ENCODE peak calls at places on chromosome 19, in four cellular contexts. L, C, B and Q are unnamed samples.

GRCh38 chr19:4007021-4007835 is at the start of gene PIAS4:
- DNase-seq in L (peak), B (peak), C (peak), Q (peak)

GRCh38 chr19:13160557-13160956 is 10.3 kb downstream of the IER2 start:
- DNase-seq in B (no peak), L (no peak), C (no peak), Q (no peak)

GRCh38 chr19:29483944-29484581 is 41.7 kb upstream of the VSTM2B start:
- DNase-seq in C (no peak), B (no peak), L (no peak), Q (no peak)

GRCh38 chr19:49718511-49718910 is 27.6 kb downstream of the CPT1C start:
- DNase-seq in L (no peak), B (no peak), C (no peak), Q (no peak)

GRCh38 chr19:30362156-30362754 is 9.9 kb upstream of the ZNF536 start:
- DNase-seq in B (no peak), L (no peak), C (no peak), Q (no peak)

GRCh38 chr19:29113838-29114237 is 99.1 kb downstream of the UQCRFS1 start:
- DNase-seq in C (no peak), B (no peak), L (no peak), Q (no peak)

GRCh38 chr19:31356587-31357314 is 7.5 kb upstream of the TSHZ3 start:
- DNase-seq in C (no peak), L (peak), B (no peak), Q (peak)

GRCh38 chr19:29528350-29528945 is 2.7 kb downstream of the VSTM2B start:
- DNase-seq in C (peak), B (peak), L (peak), Q (peak)

GRCh38 chr19:49442354-49442753 is 1.0 kb upstream of the SLC17A7 start:
- DNase-seq in B (no peak), C (no peak), L (no peak), Q (no peak)

GRCh38 chr19:54462713-54463530 is 656 bp downstream of the LENG9 start:
- DNase-seq in C (no peak), B (peak), L (peak), Q (no peak)

GRCh38 chr19:42857544-42857867 is 22.0 kb downstream of the PSG1 start:
- DNase-seq in B (no peak), C (no peak), L (no peak), Q (no peak)

GRCh38 chr19:36140289-36141038 is 598 bp downstream of the CAPNS1 start:
- DNase-seq in B (peak), L (peak), C (no peak), Q (peak)

GRCh38 chr19:10820173-10820572 is 15.8 kb downstream of the TMED1 start:
- DNase-seq in L (peak), C (no peak), B (no peak), Q (peak)

GRCh38 chr19:10184636-10185035 is 10.1 kb downstream of the DNMT1 start:
- DNase-seq in L (no peak), B (no peak), C (no peak), Q (no peak)

GRCh38 chr19:30406220-30406944 is 34.2 kb downstream of the ZNF536 start:
- DNase-seq in L (peak), B (peak), C (no peak), Q (no peak)

GRCh38 chr19:38842439-38843174 is 7.2 kb downstream of the HNRNPL start:
- DNase-seq in L (no peak), C (no peak), B (no peak), Q (no peak)

GRCh38 chr19:49614096-49614857 is 23.3 kb downstream of the PRR12 start:
- DNase-seq in C (no peak), L (no peak), B (peak), Q (no peak)

GRCh38 chr19:46426506-46427162 is 2.1 kb downstream of the PNMA8C start:
- DNase-seq in C (no peak), L (peak), B (peak), Q (peak)

GRCh38 chr19:39193785-39194184 is 3.0 kb upstream of the NCCRP1 start:
- DNase-seq in C (no peak), L (no peak), B (peak), Q (no peak)

GRCh38 chr19:47280183-47280797 is 5.6 kb downstream of the INAFM1 start:
- DNase-seq in L (peak), B (peak), C (no peak), Q (peak)

GRCh38 chr19:49528211-49528771 is 488 bp downstream of the RCN3 start:
- DNase-seq in B (no peak), C (no peak), L (no peak), Q (peak)

GRCh38 chr19:54138777-54139256 is 1.3 kb downstream of the CNOT3 start:
- DNase-seq in L (no peak), B (no peak), C (no peak), Q (peak)

GRCh38 chr19:20167020-20167644 is at the start of gene ZNF486:
- DNase-seq in L (peak), C (no peak), B (peak), Q (peak)

GRCh38 chr19:3190921-3191805 is 5.4 kb downstream of the NCLN start:
- DNase-seq in B (no peak), C (no peak), L (no peak), Q (no peak)

GRCh38 chr19:39362682-39363657 is 20.7 kb downstream of the SAMD4B start:
- DNase-seq in C (no peak), L (no peak), B (no peak), Q (no peak)

GRCh38 chr19:43634877-43635560 is 4.6 kb downstream of the CADM4 start:
- DNase-seq in B (peak), L (no peak), C (no peak), Q (no peak)

GRCh38 chr19:39110263-39110967 is 15.2 kb upstream of the PAK4 start:
- DNase-seq in L (peak), C (peak), B (peak), Q (peak)

GRCh38 chr19:3576696-3577443 is 4.1 kb downstream of the HMG20B start:
- DNase-seq in B (no peak), L (peak), C (no peak), Q (peak)

GRCh38 chr19:19402656-19403372 is 2.7 kb upstream of the GATAD2A start:
- DNase-seq in B (no peak), L (no peak), C (no peak), Q (no peak)

GRCh38 chr19:41601771-41602170 is 25.1 kb downstream of the CEACAM4 start:
- DNase-seq in C (no peak), L (no peak), B (no peak), Q (no peak)

GRCh38 chr19:39413269-39413902 is 917 bp downstream of the PLEKHG2 start:
- DNase-seq in B (no peak), L (peak), C (no peak), Q (peak)

GRCh38 chr19:53193534-53194222 is 520 bp upstream of the ZNF665 start:
- DNase-seq in L (peak), B (no peak), C (no peak), Q (no peak)

GRCh38 chr19:48490980-48491792 is 20.4 kb downstream of the LMTK3 start:
- DNase-seq in B (no peak), L (peak), C (peak), Q (peak)

DNA sequence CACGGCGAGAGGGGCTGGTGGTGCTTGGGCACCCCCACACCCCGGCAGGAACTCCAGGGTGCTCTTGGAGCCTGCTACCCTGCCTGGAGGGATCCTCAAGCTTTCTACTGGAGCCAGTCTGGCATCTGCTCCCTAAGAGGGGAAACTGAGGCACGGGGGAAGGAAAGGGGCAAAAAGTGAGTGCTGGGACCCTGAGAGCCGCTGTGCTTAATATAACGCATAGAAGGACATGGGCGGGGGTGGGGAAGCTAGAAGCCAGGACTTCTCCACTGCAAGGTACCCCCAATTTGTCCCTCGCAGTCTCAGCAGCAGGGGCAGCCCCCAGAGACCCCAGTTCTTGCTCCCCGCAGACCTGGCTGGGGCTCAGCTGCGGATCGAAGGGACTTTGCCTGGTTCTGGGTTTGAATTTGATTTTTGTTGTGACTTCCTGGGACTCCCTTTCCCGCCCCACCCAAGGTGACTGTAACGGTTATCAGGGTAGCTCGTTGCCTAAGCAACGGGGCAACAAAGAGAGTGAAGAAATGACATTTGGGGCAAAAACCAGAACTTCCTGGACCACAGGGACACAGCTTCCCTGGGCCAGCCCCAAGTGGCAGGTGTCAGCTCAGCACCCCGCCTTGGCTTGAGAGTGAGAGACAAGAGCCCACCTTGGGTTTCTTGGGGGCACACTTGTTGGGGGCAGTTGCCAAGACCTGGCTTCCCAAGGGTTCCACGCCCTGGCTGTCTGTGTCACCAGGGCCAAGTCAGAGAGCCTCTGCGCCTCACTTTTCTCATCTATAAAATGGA is 638 bp downstream of the ADGRE5 start:
- DNase-seq in C (no peak), B (no peak), L (no peak), Q (peak)
- TF ChIP-seq JUND in C (no peak), B (no peak), L (no peak), Q (peak)

GRCh38 chr19:8257052-8257443 is 47.9 kb downstream of the CERS4 start:
- DNase-seq in L (no peak), B (no peak), C (no peak), Q (peak)

GRCh38 chr19:8261347-8261746 is 46.8 kb downstream of the CD320 start:
- DNase-seq in B (no peak), L (no peak), C (no peak), Q (no peak)

GRCh38 chr19:8261881-8262280 is 46.3 kb downstream of the CD320 start:
- DNase-seq in L (no peak), C (no peak), B (no peak), Q (no peak)

GRCh38 chr19:8259922-8260247 is 48.3 kb downstream of the CD320 start:
- DNase-seq in B (no peak), C (no peak), L (no peak), Q (no peak)

GRCh38 chr19:8259142-8259921 is 48.8 kb downstream of the CD320 start:
- DNase-seq in B (no peak), C (no peak), L (no peak), Q (no peak)
- TF ChIP-seq ELF1 in B (no peak), C (no peak), L (no peak), Q (no peak)

DNA sequence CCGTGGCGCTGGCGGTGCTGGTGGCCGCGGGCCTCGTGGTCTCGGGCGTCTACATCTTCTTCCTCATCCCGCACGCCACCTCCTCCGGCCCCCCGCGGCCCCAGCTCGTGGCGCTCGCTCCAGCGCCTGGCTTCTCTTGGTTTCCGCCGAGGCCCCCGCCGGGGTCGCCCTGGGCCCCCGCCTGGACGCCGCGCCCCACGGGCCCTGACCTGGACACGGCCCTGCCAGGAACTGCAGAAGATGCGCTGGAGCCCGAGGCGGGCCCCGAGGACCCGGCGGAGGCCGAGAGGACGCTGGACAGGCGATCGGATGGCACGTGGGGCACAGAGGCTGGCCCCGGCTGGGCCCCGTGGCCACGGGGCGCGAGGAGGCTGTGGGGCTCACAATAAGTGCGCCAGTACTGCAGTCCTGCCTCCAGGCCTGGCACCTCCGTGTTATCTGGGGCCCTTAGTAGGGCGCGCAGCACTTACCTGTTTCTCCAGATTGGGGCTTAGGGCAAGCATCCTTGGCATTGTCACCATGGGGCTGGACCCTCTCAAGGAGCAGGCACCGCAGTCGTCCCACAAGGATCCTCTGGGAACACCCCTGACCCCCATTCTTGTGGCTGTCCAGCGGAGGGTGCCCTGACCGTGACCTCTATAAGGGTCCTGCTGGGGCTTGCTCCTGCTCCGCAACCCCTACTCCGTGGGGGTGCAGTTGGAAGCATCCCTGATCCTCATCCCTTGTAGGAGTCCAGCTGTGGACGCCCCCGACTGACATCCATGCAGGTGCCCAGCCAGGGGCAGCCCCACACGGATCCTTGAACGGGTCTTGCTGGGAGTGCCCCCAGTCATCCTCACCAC is 1.5 kb downstream of the RNF225 start:
- DNase-seq in C (no peak), B (no peak), L (no peak), Q (peak)
- TF ChIP-seq JUND in C (no peak), B (no peak), L (no peak), Q (no peak)

GRCh38 chr19:40525234-40526051 is 51.2 kb upstream of the SHKBP1 start:
- DNase-seq in B (no peak), L (no peak), C (no peak), Q (no peak)

GRCh38 chr19:40524133-40524549 is 52.5 kb upstream of the SHKBP1 start:
- DNase-seq in C (no peak), L (no peak), B (no peak), Q (no peak)

GRCh38 chr19:40521276-40521675 is 54.5 kb downstream of the SPTBN4 start:
- DNase-seq in C (no peak), B (peak), L (no peak), Q (no peak)

GRCh38 chr19:40524655-40525054 is 52.0 kb upstream of the SHKBP1 start:
- DNase-seq in B (no peak), C (no peak), L (no peak), Q (no peak)

DNA sequence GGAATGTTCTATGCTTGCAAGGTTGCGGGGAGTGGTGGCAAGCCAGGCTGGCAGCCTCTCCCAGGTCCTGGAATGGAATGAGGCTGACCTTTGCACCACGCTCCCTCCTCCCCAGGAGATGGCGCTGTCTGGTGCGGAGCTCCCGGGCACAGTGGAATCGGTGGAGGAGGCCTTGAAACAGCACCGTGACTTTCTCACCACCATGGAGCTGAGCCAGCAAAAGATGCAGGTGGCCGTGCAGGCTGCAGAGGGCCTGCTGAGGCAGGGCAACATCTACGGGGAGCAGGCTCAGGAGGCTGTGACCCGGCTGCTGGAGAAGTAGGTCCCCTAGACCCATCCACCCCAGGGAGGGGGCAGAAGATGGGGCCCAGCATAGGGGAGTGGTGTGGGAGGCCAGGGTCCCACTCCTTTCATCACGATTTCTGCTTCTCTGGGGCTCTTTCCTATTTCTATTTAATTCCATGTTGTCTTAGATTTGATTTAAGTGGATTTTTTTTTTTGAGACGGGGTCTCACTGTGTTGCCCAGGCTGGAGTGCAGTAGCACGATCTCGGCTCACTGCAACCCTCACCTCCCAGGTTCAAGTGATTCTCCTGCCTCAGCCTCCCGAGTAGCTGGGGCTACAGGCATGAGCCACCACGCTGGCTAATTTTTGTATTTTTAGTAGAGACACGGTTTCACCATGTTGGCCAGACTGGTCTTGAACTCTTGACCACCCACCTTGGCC is 53.2 kb upstream of the SHKBP1 start:
- DNase-seq in L (peak), C (peak), B (peak), Q (peak)
- TF ChIP-seq ELF1 in L (no peak), C (no peak), B (no peak), Q (no peak)

GRCh38 chr19:17842663-17843313 is 5.0 kb downstream of the JAK3 start:
- DNase-seq in B (no peak), L (no peak), C (no peak), Q (no peak)
- TF ChIP-seq JUND in B (no peak), L (no peak), C (no peak), Q (no peak)

DNA sequence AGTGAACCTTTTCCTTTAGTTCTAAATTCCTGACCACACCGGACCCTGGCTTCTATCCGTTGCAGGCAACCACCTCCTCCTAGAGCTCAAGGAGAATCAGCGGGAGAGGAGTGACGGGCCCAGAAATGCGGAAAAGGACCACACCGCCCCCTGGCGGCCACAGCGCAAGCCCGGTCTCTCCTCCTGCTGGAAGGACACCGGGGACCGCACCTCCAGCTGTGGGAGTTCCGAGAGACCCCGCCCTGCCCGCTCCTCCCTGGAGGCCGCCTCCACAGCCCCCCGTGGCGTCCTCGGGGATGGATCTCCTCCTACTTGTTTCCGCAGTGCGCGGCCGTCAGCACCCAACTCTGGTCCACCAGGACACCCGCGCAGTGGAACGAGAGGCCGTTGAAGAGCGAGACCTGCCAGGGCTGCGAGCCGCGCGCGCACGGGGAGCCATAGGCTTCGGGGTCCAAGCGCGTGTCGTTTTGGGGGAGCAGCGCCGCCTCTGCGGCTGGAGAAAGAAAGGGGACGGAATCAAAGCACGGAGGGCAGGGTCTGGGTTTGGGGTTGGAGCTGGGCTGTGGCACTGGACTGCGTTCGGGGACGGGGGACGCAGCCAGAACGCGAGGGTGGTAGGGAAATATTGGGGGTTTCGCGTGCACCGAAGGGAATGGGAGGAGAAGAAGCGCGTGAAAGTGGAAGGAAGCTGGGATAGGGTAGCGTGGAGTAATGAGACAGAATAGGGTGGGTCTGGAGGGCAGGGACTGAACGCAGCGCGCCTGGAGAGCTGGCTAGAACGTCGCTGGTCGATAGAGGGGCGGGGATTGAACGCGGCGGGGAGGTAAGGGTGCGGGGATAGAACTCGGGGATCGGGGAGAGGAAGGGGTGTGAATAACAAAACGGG is 2.5 kb downstream of the KLK10 start:
- DNase-seq in C (peak), B (peak), L (peak), Q (peak)
- TF ChIP-seq ELF1 in C (no peak), B (no peak), L (no peak), Q (no peak)

GRCh38 chr19:7730286-7731217 is 1.4 kb downstream of the CLEC4G start:
- DNase-seq in B (no peak), L (no peak), C (no peak), Q (no peak)

GRCh38 chr19:7733376-7733775 is 1.5 kb upstream of the CLEC4G start:
- DNase-seq in C (no peak), L (no peak), B (no peak), Q (no peak)

GRCh38 chr19:7731218-7731595 is 703 bp downstream of the CLEC4G start:
- DNase-seq in C (no peak), L (no peak), B (no peak), Q (no peak)

GRCh38 chr19:7731615-7732014 is 295 bp downstream of the CLEC4G start:
- DNase-seq in B (no peak), L (no peak), C (no peak), Q (no peak)

DNA sequence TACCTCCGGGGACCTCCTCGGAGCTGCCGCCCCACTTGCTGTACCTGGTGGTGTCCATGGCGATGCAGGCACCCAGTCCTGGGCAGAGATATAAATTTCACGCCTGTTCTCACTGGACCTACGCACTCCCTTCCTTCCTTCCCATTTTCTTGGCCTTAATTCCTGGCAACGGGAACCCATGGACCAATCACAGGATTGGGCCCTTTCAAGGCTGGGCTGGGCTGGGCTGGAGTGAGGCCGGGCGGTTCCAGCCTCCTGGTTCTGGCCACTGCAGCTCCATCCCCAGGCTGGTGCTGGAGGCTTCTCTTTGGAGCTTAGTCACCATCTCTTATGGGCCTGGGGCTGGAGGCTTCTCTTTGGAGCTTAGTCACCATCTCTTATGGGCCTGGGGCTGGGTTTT is at the start of gene CLEC4G:
- DNase-seq in L (no peak), C (no peak), B (no peak), Q (no peak)
- TF ChIP-seq JUND in L (no peak), C (no peak), B (no peak), Q (no peak)

GRCh38 chr19:2167896-2168618 is 4.3 kb downstream of the DOT1L start:
- DNase-seq in C (no peak), B (peak), L (no peak), Q (no peak)
- TF ChIP-seq ELF1 in C (no peak), B (no peak), L (no peak), Q (no peak)